ENCODE peak calls at places on chromosomes 11 and 22, in five cellular contexts. D is RWPE1, X is HEK293T, S is body of pancreas, U is NCI-H1417. F is an unnamed sample.

GRCh38 chr11:61413496-61413895 is 16.3 kb downstream of the CPSF7 start:
- DNase-seq in D (no peak), X (no peak), S (no peak), U (no peak), F (no peak)

GRCh38 chr11:114132944-114133394 is 73.5 kb downstream of the ZBTB16 start:
- DNase-seq in D (no peak), X (no peak), S (peak; percentile 37), U (no peak), F (no peak)

GRCh38 chr22:49295851-49296560 is 531.7 kb downstream of the BRD1 start:
- DNase-seq in D (no peak), X (no peak), S (no peak), U (no peak), F (no peak)

GRCh38 chr11:19345519-19345847 is 104.7 kb upstream of the E2F8 start:
- DNase-seq in D (no peak), X (no peak), S (no peak), U (no peak), F (peak; percentile 53)

GRCh38 chr22:20290578-20291248 is 22.6 kb upstream of the RTN4R start:
- DNase-seq in D (no peak), X (no peak), S (no peak), U (no peak), F (no peak)

GRCh38 chr11:73233704-73234402 is 15.8 kb downstream of the P2RY2 start:
- DNase-seq in D (no peak), X (no peak), S (no peak), U (no peak), F (peak; percentile 1)

GRCh38 chr11:111591187-111591960 is 10.9 kb upstream of the SIK2 start:
- DNase-seq in D (no peak), X (no peak), S (no peak), U (no peak), F (no peak)

GRCh38 chr11:66326261-66327111 is 9.6 kb upstream of the CD248 start:
- DNase-seq in D (no peak), X (no peak), S (no peak), U (no peak), F (no peak)

GRCh38 chr22:24185001-24185500 is 3.8 kb downstream of the SUSD2 start:
- DNase-seq in D (no peak), X (no peak), S (no peak), U (no peak), F (no peak)

GRCh38 chr22:19201858-19202798 is 23.6 kb upstream of the SLC25A1 start:
- DNase-seq in D (no peak), X (no peak), S (no peak), U (no peak), F (no peak)

GRCh38 chr11:31109446-31109845 is 260.1 kb downstream of the DCDC1 start:
- DNase-seq in D (no peak), X (no peak), S (no peak), U (no peak), F (no peak)

GRCh38 chr11:94544832-94545640 is 1.3 kb downstream of the FUT4 start:
- DNase-seq in D (no peak), X (no peak), S (peak; percentile 61), U (no peak), F (peak; percentile 25)

GRCh38 chr11:101914737-101915426 is at the start of gene CEP126:
- DNase-seq in D (peak; percentile 93), X (peak; percentile 92), S (peak; percentile 87), U (peak; percentile 99), F (peak; percentile 92)

GRCh38 chr11:61053198-61053597 is 49.1 kb upstream of the CD5 start:
- DNase-seq in D (no peak), X (no peak), S (no peak), U (no peak), F (no peak)

GRCh38 chr22:49606562-49606961 is 221.1 kb downstream of the BRD1 start:
- DNase-seq in D (no peak), X (no peak), S (peak; percentile 5), U (no peak), F (no peak)

GRCh38 chr11:67032830-67033555 is 10.1 kb downstream of the SYT12 start:
- DNase-seq in D (peak; percentile 77), X (no peak), S (no peak), U (no peak), F (no peak)

GRCh38 chr22:44926124-44926475 is 83.7 kb downstream of the PHF21B start:
- DNase-seq in D (no peak), X (no peak), S (no peak), U (no peak), F (no peak)

F was measured in thyroid gland.